ENCODE peak calls at places on chromosome 7, in five cellular contexts. K is prostate gland, V is HepG2, A is spleen, X is GM12891. N is an unnamed sample.

GRCh38 chr7:93622036-93622714 is 47.7 kb upstream of the CALCR start:
- DNase-seq in K (no peak), V (peak), A (no peak), X (no peak), N (no peak)

GRCh38 chr7:41987-42386 is 150.4 kb upstream of the FAM20C start:
- DNase-seq in K (peak), V (no peak), A (no peak), X (no peak), N (no peak)

GRCh38 chr7:149883452-149883861 is 9.7 kb downstream of the ATP6V0E2 start:
- DNase-seq in K (peak), V (peak), A (no peak), X (peak), N (no peak)

GRCh38 chr7:85954961-85955360 is 688.7 kb upstream of the GRM3 start:
- DNase-seq in K (no peak), V (no peak), A (no peak), X (no peak), N (no peak)

GRCh38 chr7:36726311-36726710 is 2.0 kb upstream of the AOAH start:
- DNase-seq in K (no peak), V (no peak), A (no peak), X (no peak), N (no peak)

GRCh38 chr7:30145521-30145920 is 10.7 kb downstream of the MTURN start:
- DNase-seq in K (no peak), V (no peak), A (no peak), X (no peak), N (no peak)

GRCh38 chr7:91239171-91239604 is 25.0 kb upstream of the FZD1 start:
- DNase-seq in K (no peak), V (no peak), A (no peak), X (no peak), N (no peak)

GRCh38 chr7:118148930-118149329 is 35.0 kb upstream of the LSM8 start:
- DNase-seq in K (no peak), V (no peak), A (no peak), X (no peak), N (no peak)

GRCh38 chr7:30164567-30164966 is 29.8 kb downstream of the MTURN start:
- DNase-seq in K (peak), V (peak), A (no peak), X (no peak), N (peak)

GRCh38 chr7:116724560-116725231 is 52.7 kb downstream of the MET start:
- DNase-seq in K (no peak), V (no peak), A (no peak), X (no peak), N (no peak)

GRCh38 chr7:158344706-158345300 is 242.8 kb downstream of the PTPRN2 start:
- DNase-seq in K (no peak), V (no peak), A (peak), X (no peak), N (no peak)

GRCh38 chr7:30772984-30773383 is 1.8 kb downstream of the MINDY4 start:
- DNase-seq in K (no peak), V (no peak), A (no peak), X (no peak), N (no peak)

GRCh38 chr7:125195156-125195555 is 265.5 kb upstream of the POT1 start:
- DNase-seq in K (no peak), V (no peak), A (no peak), X (no peak), N (no peak)

GRCh38 chr7:137818036-137818435 is 28.7 kb downstream of the DGKI start:
- DNase-seq in K (no peak), V (no peak), A (no peak), X (no peak), N (no peak)

GRCh38 chr7:31372538-31372937 is 32.0 kb upstream of the NEUROD6 start:
- DNase-seq in K (no peak), V (no peak), A (no peak), X (no peak), N (no peak)

GRCh38 chr7:101125989-101126650 is 784 bp upstream of the SERPINE1 start:
- DNase-seq in K (no peak), V (peak), A (no peak), X (no peak), N (no peak)

GRCh38 chr7:90320801-90321494 is at the start of gene FAM237B:
- DNase-seq in K (no peak), V (no peak), A (peak), X (no peak), N (no peak)

GRCh38 chr7:151930695-151931094 is 25.6 kb upstream of the GALNTL5 start:
- DNase-seq in K (no peak), V (no peak), A (no peak), X (no peak), N (no peak)

GRCh38 chr7:100517305-100517704 is 21.7 kb upstream of the AGFG2 start:
- DNase-seq in K (no peak), V (no peak), A (no peak), X (no peak), N (no peak)

GRCh38 chr7:51059493-51059892 is 257.1 kb downstream of the COBL start:
- DNase-seq in K (no peak), V (no peak), A (no peak), X (no peak), N (no peak)

GRCh38 chr7:73507556-73507955 is 14.5 kb downstream of the BAZ1B start:
- DNase-seq in K (no peak), V (no peak), A (no peak), X (no peak), N (no peak)

GRCh38 chr7:5414876-5415275 is 8.8 kb downstream of the TNRC18 start:
- DNase-seq in K (no peak), V (no peak), A (no peak), X (no peak), N (no peak)

GRCh38 chr7:77897004-77897547 is 98.5 kb downstream of the PHTF2 start:
- DNase-seq in K (no peak), V (no peak), A (no peak), X (no peak), N (no peak)

GRCh38 chr7:44398953-44399574 is 73.7 kb upstream of the CAMK2B start:
- DNase-seq in K (no peak), V (no peak), A (no peak), X (no peak), N (no peak)

GRCh38 chr7:124603066-124603465 is 162.5 kb downstream of the GPR37 start:
- DNase-seq in K (no peak), V (no peak), A (no peak), X (no peak), N (no peak)

GRCh38 chr7:157972914-157973313 is 614.7 kb downstream of the PTPRN2 start:
- DNase-seq in K (no peak), V (no peak), A (peak), X (no peak), N (no peak)

GRCh38 chr7:137329411-137329810 is 14.1 kb downstream of the PTN start:
- DNase-seq in K (no peak), V (no peak), A (no peak), X (no peak), N (no peak)

GRCh38 chr7:55144333-55144954 is 125.6 kb downstream of the EGFR start:
- DNase-seq in K (no peak), V (no peak), A (peak), X (no peak), N (no peak)

GRCh38 chr7:31775511-31775910 is 88.5 kb downstream of the PPP1R17 start:
- DNase-seq in K (no peak), V (no peak), A (no peak), X (no peak), N (no peak)

GRCh38 chr7:73920406-73921134 is 59.6 kb downstream of the TMEM270 start:
- DNase-seq in K (no peak), V (no peak), A (peak), X (no peak), N (no peak)

GRCh38 chr7:123629281-123629680 is 26.4 kb upstream of the LMOD2 start:
- DNase-seq in K (no peak), V (no peak), A (no peak), X (no peak), N (no peak)

GRCh38 chr7:52719677-52720076 is 315.8 kb upstream of the POM121L12 start:
- DNase-seq in K (no peak), V (no peak), A (no peak), X (no peak), N (no peak)

GRCh38 chr7:45190406-45191165 is 33.0 kb downstream of the RAMP3 start:
- DNase-seq in K (no peak), V (no peak), A (peak), X (no peak), N (no peak)

GRCh38 chr7:111735661-111736323 is 173.5 kb upstream of the IMMP2L start:
- DNase-seq in K (peak), V (peak), A (no peak), X (no peak), N (peak)

GRCh38 chr7:55107946-55108345 is 89.1 kb downstream of the EGFR start:
- DNase-seq in K (no peak), V (peak), A (no peak), X (no peak), N (no peak)

GRCh38 chr7:28240466-28240865 is 59.9 kb upstream of the JAZF1 start:
- DNase-seq in K (no peak), V (no peak), A (no peak), X (no peak), N (no peak)

GRCh38 chr7:5333121-5334050 is 50.6 kb downstream of the SLC29A4 start:
- DNase-seq in K (no peak), V (no peak), A (no peak), X (no peak), N (no peak)

GRCh38 chr7:16926283-16926682 is 44.5 kb upstream of the AGR3 start:
- DNase-seq in K (no peak), V (peak), A (no peak), X (no peak), N (no peak)

GRCh38 chr7:2239242-2239641 is 2.8 kb downstream of the MRM2 start:
- DNase-seq in K (no peak), V (no peak), A (no peak), X (no peak), N (no peak)

GRCh38 chr7:2232766-2233520 is at the start of gene MAD1L1:
- DNase-seq in K (peak), V (peak), A (peak), X (peak), N (peak)

GRCh38 chr7:2241580-2242540 is at the start of the genes MRM2 and NUDT1:
- DNase-seq in K (peak), V (peak), A (peak), X (peak), N (no peak)

GRCh38 chr7:2233876-2234275 is 1.1 kb upstream of the MAD1L1 start:
- DNase-seq in K (no peak), V (no peak), A (no peak), X (no peak), N (no peak)

DNA sequence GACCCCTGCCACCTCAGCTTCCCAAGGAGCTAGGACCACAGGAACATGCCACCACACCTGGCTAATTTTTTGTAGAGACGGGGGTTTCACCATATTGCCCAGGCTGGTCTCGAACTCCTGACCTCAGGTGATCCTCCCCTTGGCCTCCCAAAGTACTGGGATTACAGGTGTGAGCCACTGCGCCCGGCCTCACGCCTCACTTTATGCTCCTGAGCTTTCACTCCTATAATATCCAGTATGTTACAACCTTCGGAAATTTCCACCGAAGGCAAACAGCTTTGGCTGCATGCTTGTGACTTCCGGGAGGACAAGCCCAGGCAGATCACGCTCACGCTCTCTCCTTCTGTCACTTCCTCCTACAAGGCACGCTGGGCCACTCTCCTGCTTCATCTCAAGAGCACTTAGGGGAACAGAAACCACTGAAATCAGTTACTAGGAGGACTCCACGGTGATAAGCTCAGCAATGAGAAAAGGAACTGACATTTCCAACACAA is 4.4 kb upstream of the MAD1L1 start:
- DNase-seq in K (peak), V (no peak), A (peak), X (peak), N (no peak)
- TF ChIP-seq POLR2AphosphoS5 in K (peak), V (no peak), A (peak), X (no peak), N (no peak)

DNA sequence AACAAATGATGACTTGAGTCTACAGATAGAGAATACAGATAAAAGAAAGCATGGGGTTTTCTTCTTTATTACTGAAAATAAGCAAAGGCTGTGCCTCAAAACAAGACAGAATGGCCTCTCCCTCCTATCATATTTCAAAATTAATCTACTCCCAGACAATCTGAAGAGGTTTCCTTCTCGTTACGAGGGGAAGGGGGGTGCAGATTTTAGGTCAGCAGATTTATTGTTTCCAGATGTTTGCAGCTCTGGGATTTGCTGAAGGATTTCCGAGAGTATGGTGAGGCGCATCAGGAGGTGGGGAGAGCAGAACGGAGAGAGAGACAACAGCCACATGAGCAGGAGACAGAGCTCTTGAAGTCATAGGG is 89.8 kb downstream of the KIAA1549 start:
- DNase-seq in K (no peak), V (no peak), A (no peak), X (no peak), N (no peak)
- TF ChIP-seq POLR2AphosphoS5 in K (no peak), V (no peak), A (no peak), X (no peak), N (no peak)

GRCh38 chr7:23450518-23450917 is 19.8 kb downstream of the IGF2BP3 start:
- DNase-seq in K (no peak), V (no peak), A (no peak), X (no peak), N (no peak)
- TF ChIP-seq POLR2AphosphoS5 in K (no peak), V (no peak), A (no peak), X (no peak), N (no peak)

DNA sequence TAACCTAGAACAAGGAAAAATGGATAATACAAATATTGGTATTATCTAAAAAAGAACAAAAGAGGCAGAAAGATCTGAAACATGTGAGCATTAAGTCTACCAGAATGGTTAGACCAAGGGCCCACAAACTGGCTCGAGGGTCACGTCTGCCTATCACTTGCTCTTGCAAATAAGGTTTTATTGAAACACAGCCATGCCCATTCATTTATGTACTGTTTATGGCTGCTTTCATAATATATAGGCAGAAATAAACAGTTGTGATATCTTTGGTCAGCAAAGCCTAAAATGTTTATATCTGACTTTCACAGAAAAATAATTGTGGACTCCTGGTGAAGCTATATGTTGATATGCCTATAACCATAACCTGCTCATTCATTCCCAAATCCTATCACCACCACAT is 71.8 kb downstream of the AASS start:
- DNase-seq in K (no peak), V (no peak), A (no peak), X (no peak), N (no peak)
- TF ChIP-seq POLR2AphosphoS5 in K (no peak), V (no peak), A (no peak), X (no peak), N (no peak)

GRCh38 chr7:142298631-142299030 is 40.8 kb upstream of the PRSS58 start:
- DNase-seq in K (no peak), V (no peak), A (no peak), X (no peak), N (no peak)
- TF ChIP-seq POLR2AphosphoS5 in K (no peak), V (no peak), A (no peak), X (no peak), N (no peak)

DNA sequence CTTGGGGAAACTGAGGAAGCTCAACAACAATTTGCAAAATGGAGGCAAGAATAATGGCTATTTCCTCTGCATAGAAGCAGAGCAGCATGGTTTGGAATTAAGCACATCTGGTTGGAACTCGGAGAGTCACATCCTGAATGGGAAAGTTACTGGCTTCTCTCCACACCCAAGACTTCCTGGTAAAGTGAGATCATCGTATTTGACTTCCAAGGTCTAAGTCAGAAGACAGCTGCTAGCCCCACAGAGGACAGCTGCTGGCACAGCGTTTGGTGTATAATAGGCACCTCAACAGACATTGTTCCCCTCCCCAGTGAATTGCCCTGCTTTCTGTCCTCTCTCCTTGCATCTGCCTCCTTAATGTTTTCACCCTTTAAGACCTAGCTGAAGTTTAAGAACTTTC is 37.0 kb upstream of the NRF1 start:
- DNase-seq in K (no peak), V (no peak), A (no peak), X (no peak), N (no peak)
- TF ChIP-seq POLR2AphosphoS5 in K (no peak), V (no peak), A (no peak), X (no peak), N (no peak)

DNA sequence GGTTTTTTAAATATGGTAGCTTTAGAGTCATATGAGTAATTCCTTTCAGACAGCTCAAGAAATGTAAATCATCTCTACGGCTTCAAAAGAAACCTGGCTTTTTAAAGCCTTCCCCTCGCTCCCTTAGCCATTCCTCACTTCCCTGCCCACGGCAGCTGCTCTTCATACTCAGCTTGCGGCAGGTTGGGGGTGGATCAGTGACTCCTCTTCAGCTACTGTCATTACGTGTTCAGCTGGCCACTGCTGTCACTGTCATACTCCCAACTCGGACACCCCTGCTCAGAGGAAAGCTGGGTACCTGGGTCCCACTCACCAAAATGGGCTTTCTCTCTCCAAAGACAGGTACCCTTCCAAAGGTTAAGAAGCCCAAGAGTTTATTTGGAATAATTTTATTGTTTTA is 6.6 kb downstream of the YWHAG start:
- DNase-seq in K (no peak), V (no peak), A (no peak), X (no peak), N (no peak)
- TF ChIP-seq POLR2AphosphoS5 in K (no peak), V (no peak), A (no peak), X (no peak), N (no peak)

DNA sequence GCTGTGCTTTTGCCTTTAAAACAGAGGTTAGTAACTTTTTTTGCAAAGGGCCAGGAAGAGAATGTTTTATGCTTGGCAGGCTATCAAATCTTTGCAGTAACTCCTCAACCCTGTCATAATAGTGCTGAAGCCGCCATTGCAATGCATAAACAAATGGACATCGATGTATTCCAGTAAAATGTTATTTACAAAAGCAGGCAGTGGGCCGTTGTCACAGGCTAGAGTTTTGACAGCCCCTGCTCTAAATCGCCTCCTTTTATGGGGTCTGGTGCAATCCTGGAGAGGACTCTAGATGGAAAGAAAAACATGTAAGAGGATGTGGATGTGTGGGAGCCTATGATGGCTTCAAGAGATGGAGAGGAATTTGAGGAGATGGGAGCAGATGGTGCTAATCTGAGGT is 568.3 kb downstream of the TYW1 start:
- DNase-seq in K (no peak), V (no peak), A (no peak), X (no peak), N (no peak)
- TF ChIP-seq POLR2AphosphoS5 in K (no peak), V (no peak), A (no peak), X (no peak), N (no peak)

DNA sequence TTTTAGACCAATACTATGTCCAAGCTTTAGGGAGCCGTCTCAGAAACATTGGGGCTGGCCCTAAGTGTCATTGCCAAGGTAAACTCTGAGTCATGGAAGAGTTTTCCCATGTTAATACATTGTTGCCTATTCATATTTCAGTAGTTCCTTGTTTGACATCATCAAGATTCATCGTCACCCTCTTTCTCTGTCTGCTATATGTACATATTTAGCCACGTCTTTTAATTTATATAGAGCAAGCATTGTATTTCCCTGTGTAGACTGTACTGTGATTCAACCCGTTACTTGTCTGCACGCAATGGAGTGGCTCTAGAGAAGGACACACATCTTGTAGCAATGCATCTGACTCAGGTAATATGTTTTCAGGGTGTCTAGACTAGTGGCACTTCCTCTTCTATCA is 217.9 kb upstream of the TPK1 start:
- DNase-seq in K (no peak), V (no peak), A (no peak), X (no peak), N (no peak)
- TF ChIP-seq POLR2AphosphoS5 in K (no peak), V (no peak), A (no peak), X (no peak), N (no peak)

N was measured in Panc1.